ENCODE peak calls at places on chromosomes 7 and 10, in nine cellular contexts. H, I, J, S, B, T, K, U and D are unnamed samples.
A peak's percentile ranks its signal among the peaks of the same experiment; 100 is the strongest.

GRCh38 chr10:29329420-29329819 is 40.5 kb downstream of the LYZL1 start:
- DNase-seq in J (no peak), S (peak; percentile 67), T (no peak), H (no peak), K (no peak), B (peak; percentile 35), I (no peak), U (no peak), D (no peak)

GRCh38 chr7:68730194-68730593 is 868.1 kb upstream of the AUTS2 start:
- DNase-seq in H (no peak), T (no peak), B (no peak), U (no peak), I (no peak), K (peak; percentile 82), S (peak; percentile 48), J (no peak), D (no peak)

GRCh38 chr10:51955696-51956095 is 256.3 kb upstream of the CSTF2T start:
- DNase-seq in I (no peak), U (no peak), B (no peak), T (no peak), H (no peak), J (no peak), K (no peak), S (no peak), D (no peak)

GRCh38 chr7:43004076-43004475 is 71.9 kb downstream of the MRPL32 start:
- DNase-seq in B (no peak), T (no peak), H (no peak), J (no peak), S (no peak), I (no peak), K (no peak), U (no peak), D (no peak)

GRCh38 chr7:143240323-143241168 is 18.7 kb downstream of the TAS2R40 start:
- DNase-seq in T (peak; percentile 75), B (peak; percentile 51), I (peak; percentile 37), S (peak; percentile 66), J (no peak), K (peak; percentile 78), H (peak; percentile 25), U (no peak), D (peak; percentile 66)

GRCh38 chr7:44284881-44285541 is 40.4 kb downstream of the CAMK2B start:
- DNase-seq in I (no peak), B (no peak), H (no peak), S (no peak), U (peak; percentile 29), J (peak; percentile 30), T (no peak), K (no peak), D (no peak)

GRCh38 chr10:44897049-44897448 is 14.1 kb upstream of the TMEM72 start:
- DNase-seq in K (peak; percentile 84), H (no peak), T (no peak), B (no peak), J (no peak), I (no peak), S (no peak), U (no peak), D (no peak)

GRCh38 chr10:70761031-70761601 is 24.1 kb downstream of the TBATA start:
- DNase-seq in U (no peak), B (no peak), T (no peak), I (no peak), H (no peak), S (no peak), J (no peak), K (no peak), D (no peak)

GRCh38 chr7:158407581-158408331 is 179.9 kb downstream of the PTPRN2 start:
- DNase-seq in I (no peak), U (no peak), J (no peak), T (no peak), K (peak; percentile 70), S (peak; percentile 58), H (no peak), B (no peak), D (no peak)

GRCh38 chr7:138009350-138009653 is 7.4 kb upstream of the CREB3L2 start:
- DNase-seq in K (no peak), S (no peak), I (no peak), T (no peak), B (no peak), J (no peak), H (no peak), U (no peak), D (no peak)

GRCh38 chr10:102312683-102313082 is 67.4 kb downstream of the GBF1 start:
- DNase-seq in T (peak; percentile 26), J (no peak), S (no peak), B (no peak), K (no peak), H (no peak), U (no peak), I (no peak), D (no peak)

GRCh38 chr7:157926107-157926506 is 589.3 kb downstream of the DNAJB6 start:
- DNase-seq in T (no peak), B (no peak), K (no peak), J (no peak), U (no peak), I (no peak), H (no peak), S (no peak), D (no peak)

GRCh38 chr10:33484787-33485186 is 150.3 kb upstream of the NRP1 start:
- DNase-seq in K (no peak), U (no peak), S (no peak), T (no peak), H (no peak), B (peak; percentile 42), I (no peak), J (no peak), D (no peak)

GRCh38 chr10:103226011-103226410 is 19.7 kb upstream of the RPEL1 start:
- DNase-seq in S (no peak), K (no peak), H (no peak), J (no peak), I (no peak), B (no peak), U (no peak), T (no peak), D (no peak)

GRCh38 chr7:45708046-45708950 is 134.1 kb downstream of the ADCY1 start:
- DNase-seq in J (no peak), B (no peak), T (no peak), H (no peak), S (no peak), U (peak; percentile 36), K (no peak), I (no peak), D (no peak)

GRCh38 chr10:24207781-24208611 is 942 bp upstream of the KIAA1217 start:
- DNase-seq in B (no peak), I (no peak), H (no peak), T (no peak), J (no peak), S (peak; percentile 40), U (no peak), K (peak; percentile 4), D (no peak)

GRCh38 chr10:89327803-89328441 is at the start of gene IFIT3:
- DNase-seq in H (peak; percentile 28), T (no peak), J (peak; percentile 75), U (no peak), S (no peak), B (peak; percentile 86), I (no peak), K (no peak), D (no peak)

GRCh38 chr10:132151951-132152505 is 34.7 kb upstream of the DPYSL4 start:
- DNase-seq in S (no peak), J (peak; percentile 20), H (no peak), K (no peak), I (no peak), B (no peak), U (no peak), T (no peak), D (no peak)